ENCODE peak calls at places on chromosomes 5 and 9, in eight cellular contexts. One of them, this sample, is unnamed.

GRCh38 chr5:98519530-98519929 is 253.9 kb upstream of the RGMB start:
- DNase-seq in HT1080: no peak
- DNase-seq in C1 segment of cervical spinal cord: no peak
- DNase-seq in Right ventricle myocardium superior: no peak
- DNase-seq in activated T-helper 1 cell treated with Interleukin-2 at 50 U/mL for 16 hours: no peak
- DNase-seq in activated CD4-positive, alpha-beta T cell treated with anti-CD3 and anti-CD28 coated beads, Interleukin-2, amount 50 U/mL, for 4 hours: no peak
- DNase-seq in NCI-H526: no peak
- DNase-seq in NCI-H1436 treated with DMSO at 0.1 percent for 48 hours: no peak
- DNase-seq in this sample: no peak

GRCh38 chr9:113674436-113674835 is 201.7 kb upstream of the ZNF618 start:
- DNase-seq in HT1080: peak
- DNase-seq in C1 segment of cervical spinal cord: no peak
- DNase-seq in Right ventricle myocardium superior: no peak
- DNase-seq in activated T-helper 1 cell treated with Interleukin-2 at 50 U/mL for 16 hours: no peak
- DNase-seq in activated CD4-positive, alpha-beta T cell treated with anti-CD3 and anti-CD28 coated beads, Interleukin-2, amount 50 U/mL, for 4 hours: no peak
- DNase-seq in NCI-H526: no peak
- DNase-seq in NCI-H1436 treated with DMSO at 0.1 percent for 48 hours: no peak
- DNase-seq in this sample: no peak

GRCh38 chr9:33161589-33162132 is 5.5 kb downstream of the B4GALT1 start:
- DNase-seq in HT1080: no peak
- DNase-seq in C1 segment of cervical spinal cord: no peak
- DNase-seq in Right ventricle myocardium superior: no peak
- DNase-seq in activated T-helper 1 cell treated with Interleukin-2 at 50 U/mL for 16 hours: no peak
- DNase-seq in activated CD4-positive, alpha-beta T cell treated with anti-CD3 and anti-CD28 coated beads, Interleukin-2, amount 50 U/mL, for 4 hours: no peak
- DNase-seq in NCI-H526: peak
- DNase-seq in NCI-H1436 treated with DMSO at 0.1 percent for 48 hours: no peak
- DNase-seq in this sample: no peak

GRCh38 chr9:128550770-128551651 is 1.4 kb upstream of the SPTAN1 start:
- DNase-seq in HT1080: no peak
- DNase-seq in C1 segment of cervical spinal cord: peak
- DNase-seq in Right ventricle myocardium superior: peak
- DNase-seq in activated T-helper 1 cell treated with Interleukin-2 at 50 U/mL for 16 hours: no peak
- DNase-seq in activated CD4-positive, alpha-beta T cell treated with anti-CD3 and anti-CD28 coated beads, Interleukin-2, amount 50 U/mL, for 4 hours: no peak
- DNase-seq in NCI-H526: peak
- DNase-seq in NCI-H1436 treated with DMSO at 0.1 percent for 48 hours: no peak
- DNase-seq in this sample: no peak

GRCh38 chr5:112682621-112683061 is 55.0 kb upstream of the APC start:
- DNase-seq in HT1080: peak
- DNase-seq in C1 segment of cervical spinal cord: no peak
- DNase-seq in Right ventricle myocardium superior: no peak
- DNase-seq in activated T-helper 1 cell treated with Interleukin-2 at 50 U/mL for 16 hours: no peak
- DNase-seq in activated CD4-positive, alpha-beta T cell treated with anti-CD3 and anti-CD28 coated beads, Interleukin-2, amount 50 U/mL, for 4 hours: no peak
- DNase-seq in NCI-H526: no peak
- DNase-seq in NCI-H1436 treated with DMSO at 0.1 percent for 48 hours: no peak
- DNase-seq in this sample: no peak

GRCh38 chr5:122653087-122654017 is 121.5 kb upstream of the SNX2 start:
- DNase-seq in HT1080: peak
- DNase-seq in C1 segment of cervical spinal cord: no peak
- DNase-seq in Right ventricle myocardium superior: no peak
- DNase-seq in activated T-helper 1 cell treated with Interleukin-2 at 50 U/mL for 16 hours: no peak
- DNase-seq in activated CD4-positive, alpha-beta T cell treated with anti-CD3 and anti-CD28 coated beads, Interleukin-2, amount 50 U/mL, for 4 hours: no peak
- DNase-seq in NCI-H526: no peak
- DNase-seq in NCI-H1436 treated with DMSO at 0.1 percent for 48 hours: no peak
- DNase-seq in this sample: no peak

GRCh38 chr5:71974165-71974564 is 133.1 kb upstream of the MAP1B start:
- DNase-seq in HT1080: peak
- DNase-seq in C1 segment of cervical spinal cord: no peak
- DNase-seq in Right ventricle myocardium superior: no peak
- DNase-seq in activated T-helper 1 cell treated with Interleukin-2 at 50 U/mL for 16 hours: no peak
- DNase-seq in activated CD4-positive, alpha-beta T cell treated with anti-CD3 and anti-CD28 coated beads, Interleukin-2, amount 50 U/mL, for 4 hours: no peak
- DNase-seq in NCI-H526: no peak
- DNase-seq in NCI-H1436 treated with DMSO at 0.1 percent for 48 hours: no peak
- DNase-seq in this sample: no peak

GRCh38 chr9:130143974-130144373 is 28.2 kb upstream of the NCS1 start:
- DNase-seq in HT1080: peak
- DNase-seq in C1 segment of cervical spinal cord: no peak
- DNase-seq in Right ventricle myocardium superior: peak
- DNase-seq in activated T-helper 1 cell treated with Interleukin-2 at 50 U/mL for 16 hours: no peak
- DNase-seq in activated CD4-positive, alpha-beta T cell treated with anti-CD3 and anti-CD28 coated beads, Interleukin-2, amount 50 U/mL, for 4 hours: no peak
- DNase-seq in NCI-H526: no peak
- DNase-seq in NCI-H1436 treated with DMSO at 0.1 percent for 48 hours: no peak
- DNase-seq in this sample: no peak

GRCh38 chr5:115351356-115352195 is 55.1 kb upstream of the CCDC112 start:
- DNase-seq in HT1080: peak
- DNase-seq in C1 segment of cervical spinal cord: no peak
- DNase-seq in Right ventricle myocardium superior: no peak
- DNase-seq in activated T-helper 1 cell treated with Interleukin-2 at 50 U/mL for 16 hours: no peak
- DNase-seq in activated CD4-positive, alpha-beta T cell treated with anti-CD3 and anti-CD28 coated beads, Interleukin-2, amount 50 U/mL, for 4 hours: no peak
- DNase-seq in NCI-H526: no peak
- DNase-seq in NCI-H1436 treated with DMSO at 0.1 percent for 48 hours: no peak
- DNase-seq in this sample: no peak

GRCh38 chr5:107671742-107672211 is 1.0 kb upstream of the EFNA5 start:
- DNase-seq in HT1080: peak
- DNase-seq in C1 segment of cervical spinal cord: no peak
- DNase-seq in Right ventricle myocardium superior: no peak
- DNase-seq in activated T-helper 1 cell treated with Interleukin-2 at 50 U/mL for 16 hours: no peak
- DNase-seq in activated CD4-positive, alpha-beta T cell treated with anti-CD3 and anti-CD28 coated beads, Interleukin-2, amount 50 U/mL, for 4 hours: no peak
- DNase-seq in NCI-H526: peak
- DNase-seq in NCI-H1436 treated with DMSO at 0.1 percent for 48 hours: peak
- DNase-seq in this sample: no peak

GRCh38 chr9:93193978-93194377 is 10.0 kb downstream of the WNK2 start:
- DNase-seq in HT1080: no peak
- DNase-seq in C1 segment of cervical spinal cord: no peak
- DNase-seq in Right ventricle myocardium superior: no peak
- DNase-seq in activated T-helper 1 cell treated with Interleukin-2 at 50 U/mL for 16 hours: no peak
- DNase-seq in activated CD4-positive, alpha-beta T cell treated with anti-CD3 and anti-CD28 coated beads, Interleukin-2, amount 50 U/mL, for 4 hours: no peak
- DNase-seq in NCI-H526: no peak
- DNase-seq in NCI-H1436 treated with DMSO at 0.1 percent for 48 hours: no peak
- DNase-seq in this sample: no peak

GRCh38 chr5:150211156-150212030 is 21.5 kb downstream of the SLC6A7 start:
- DNase-seq in HT1080: no peak
- DNase-seq in C1 segment of cervical spinal cord: no peak
- DNase-seq in Right ventricle myocardium superior: no peak
- DNase-seq in activated T-helper 1 cell treated with Interleukin-2 at 50 U/mL for 16 hours: no peak
- DNase-seq in activated CD4-positive, alpha-beta T cell treated with anti-CD3 and anti-CD28 coated beads, Interleukin-2, amount 50 U/mL, for 4 hours: no peak
- DNase-seq in NCI-H526: no peak
- DNase-seq in NCI-H1436 treated with DMSO at 0.1 percent for 48 hours: no peak
- DNase-seq in this sample: no peak

GRCh38 chr9:128244443-128245226 is 31.2 kb downstream of the GOLGA2 start:
- DNase-seq in HT1080: no peak
- DNase-seq in C1 segment of cervical spinal cord: no peak
- DNase-seq in Right ventricle myocardium superior: peak
- DNase-seq in activated T-helper 1 cell treated with Interleukin-2 at 50 U/mL for 16 hours: no peak
- DNase-seq in activated CD4-positive, alpha-beta T cell treated with anti-CD3 and anti-CD28 coated beads, Interleukin-2, amount 50 U/mL, for 4 hours: no peak
- DNase-seq in NCI-H526: no peak
- DNase-seq in NCI-H1436 treated with DMSO at 0.1 percent for 48 hours: no peak
- DNase-seq in this sample: no peak

GRCh38 chr9:8188720-8189407 is 389.3 kb upstream of the DMAC1 start:
- DNase-seq in HT1080: peak
- DNase-seq in C1 segment of cervical spinal cord: no peak
- DNase-seq in Right ventricle myocardium superior: no peak
- DNase-seq in activated T-helper 1 cell treated with Interleukin-2 at 50 U/mL for 16 hours: no peak
- DNase-seq in activated CD4-positive, alpha-beta T cell treated with anti-CD3 and anti-CD28 coated beads, Interleukin-2, amount 50 U/mL, for 4 hours: no peak
- DNase-seq in NCI-H526: no peak
- DNase-seq in NCI-H1436 treated with DMSO at 0.1 percent for 48 hours: no peak
- DNase-seq in this sample: no peak

GRCh38 chr5:149855371-149855770 is 89.2 kb downstream of the PDE6A start:
- DNase-seq in HT1080: no peak
- DNase-seq in C1 segment of cervical spinal cord: no peak
- DNase-seq in Right ventricle myocardium superior: no peak
- DNase-seq in activated T-helper 1 cell treated with Interleukin-2 at 50 U/mL for 16 hours: no peak
- DNase-seq in activated CD4-positive, alpha-beta T cell treated with anti-CD3 and anti-CD28 coated beads, Interleukin-2, amount 50 U/mL, for 4 hours: no peak
- DNase-seq in NCI-H526: no peak
- DNase-seq in NCI-H1436 treated with DMSO at 0.1 percent for 48 hours: no peak
- DNase-seq in this sample: no peak

GRCh38 chr9:35073276-35073607 is 817 bp upstream of the VCP start:
- DNase-seq in HT1080: no peak
- DNase-seq in C1 segment of cervical spinal cord: no peak
- DNase-seq in Right ventricle myocardium superior: no peak
- DNase-seq in activated T-helper 1 cell treated with Interleukin-2 at 50 U/mL for 16 hours: no peak
- DNase-seq in activated CD4-positive, alpha-beta T cell treated with anti-CD3 and anti-CD28 coated beads, Interleukin-2, amount 50 U/mL, for 4 hours: no peak
- DNase-seq in NCI-H526: no peak
- DNase-seq in NCI-H1436 treated with DMSO at 0.1 percent for 48 hours: no peak
- DNase-seq in this sample: no peak

GRCh38 chr5:80105698-80106439 is 70.7 kb downstream of the THBS4 start:
- DNase-seq in HT1080: no peak
- DNase-seq in C1 segment of cervical spinal cord: no peak
- DNase-seq in Right ventricle myocardium superior: no peak
- DNase-seq in activated T-helper 1 cell treated with Interleukin-2 at 50 U/mL for 16 hours: no peak
- DNase-seq in activated CD4-positive, alpha-beta T cell treated with anti-CD3 and anti-CD28 coated beads, Interleukin-2, amount 50 U/mL, for 4 hours: no peak
- DNase-seq in NCI-H526: no peak
- DNase-seq in NCI-H1436 treated with DMSO at 0.1 percent for 48 hours: no peak
- DNase-seq in this sample: no peak

This sample was measured in effector memory CD4-positive, alpha-beta T cell.